ENCODE peak calls at places on chromosomes 7 and 10, in four cellular contexts. Z, R, M and Q are unnamed samples.

GRCh38 chr7:44163591-44163990 is 22.5 kb upstream of the MYL7 start:
- DNase-seq in Z (peak; percentile 42), R (no peak), M (peak; percentile 86), Q (no peak)

GRCh38 chr7:33243319-33243881 is 114.0 kb downstream of the BBS9 start:
- DNase-seq in Z (peak; percentile 55), R (no peak), M (peak; percentile 64), Q (peak; percentile 10)

GRCh38 chr7:3558410-3558809 is 257.4 kb downstream of the SDK1 start:
- DNase-seq in Z (no peak), R (no peak), M (no peak), Q (no peak)

GRCh38 chr10:133555521-133555920 is 9.9 kb downstream of the SYCE1 start:
- DNase-seq in Z (no peak), R (no peak), M (no peak), Q (no peak)

GRCh38 chr10:50152792-50153272 is 85.1 kb downstream of the WASHC2A start:
- DNase-seq in Z (peak; percentile 38), R (no peak), M (no peak), Q (peak; percentile 11)

GRCh38 chr10:118042827-118043242 is 3.9 kb downstream of the RAB11FIP2 start:
- DNase-seq in Z (no peak), R (no peak), M (peak; percentile 11), Q (no peak)

GRCh38 chr10:35394411-35394851 is 58.1 kb downstream of the CCNY start:
- DNase-seq in Z (no peak), R (no peak), M (no peak), Q (no peak)

GRCh38 chr10:1886039-1886438 is 148.7 kb upstream of the ADARB2 start:
- DNase-seq in Z (no peak), R (no peak), M (no peak), Q (no peak)

GRCh38 chr10:110274629-110275028 is 30.1 kb downstream of the SMNDC1 start:
- DNase-seq in Z (no peak), R (no peak), M (no peak), Q (no peak)

GRCh38 chr10:95211606-95212279 is 17.7 kb downstream of the ACSM6 start:
- DNase-seq in Z (no peak), R (no peak), M (no peak), Q (no peak)

GRCh38 chr7:11302121-11302520 is 328.4 kb downstream of the PHF14 start:
- DNase-seq in Z (no peak), R (no peak), M (no peak), Q (no peak)

GRCh38 chr7:135509589-135509838 is 388 bp downstream of the CNOT4 start:
- DNase-seq in Z (no peak), R (peak; percentile 14), M (no peak), Q (no peak)

GRCh38 chr10:124345521-124345920 is 73.2 kb downstream of the OAT start:
- DNase-seq in Z (no peak), R (no peak), M (no peak), Q (no peak)

GRCh38 chr10:123142701-123143161 is 5.2 kb upstream of the HMX2 start:
- DNase-seq in Z (peak; percentile 64), R (no peak), M (no peak), Q (peak; percentile 50)

GRCh38 chr7:13910805-13911551 is 78.5 kb downstream of the ETV1 start:
- DNase-seq in Z (no peak), R (no peak), M (no peak), Q (no peak)

GRCh38 chr7:148287538-148287937 is 303.0 kb upstream of the C7orf33 start:
- DNase-seq in Z (no peak), R (no peak), M (no peak), Q (no peak)

GRCh38 chr7:1144269-1144771 is 15.7 kb downstream of the ZFAND2A start:
- DNase-seq in Z (peak; percentile 46), R (no peak), M (peak; percentile 19), Q (peak; percentile 68)

GRCh38 chr10:86364551-86365345 is 1.8 kb downstream of the GRID1 start:
- DNase-seq in Z (peak; percentile 82), R (no peak), M (no peak), Q (no peak)

GRCh38 chr10:13000431-13000830 is 1.1 kb downstream of the CCDC3 start:
- DNase-seq in Z (no peak), R (no peak), M (no peak), Q (no peak)

GRCh38 chr7:116734736-116735135 is 62.7 kb downstream of the MET start:
- DNase-seq in Z (no peak), R (no peak), M (no peak), Q (no peak)

GRCh38 chr10:97135464-97135863 is 50.3 kb downstream of the SLIT1 start:
- DNase-seq in Z (no peak), R (no peak), M (no peak), Q (no peak)

GRCh38 chr10:77776487-77776886 is 138.9 kb upstream of the KCNMA1 start:
- DNase-seq in Z (no peak), R (no peak), M (no peak), Q (no peak)

GRCh38 chr7:139422126-139422525 is 61.3 kb downstream of the KLRG2 start:
- DNase-seq in Z (no peak), R (no peak), M (no peak), Q (no peak)

GRCh38 chr7:114567416-114567815 is 152.8 kb downstream of the FOXP2 start:
- DNase-seq in Z (no peak), R (no peak), M (no peak), Q (no peak)

GRCh38 chr10:71075066-71075758 is 137.2 kb upstream of the UNC5B start:
- DNase-seq in Z (no peak), R (peak; percentile 11), M (no peak), Q (no peak)

GRCh38 chr10:107487284-107487683 is 322.8 kb upstream of the SORCS1 start:
- DNase-seq in Z (no peak), R (no peak), M (no peak), Q (no peak)

GRCh38 chr10:131456411-131456810 is 144.9 kb upstream of the TCERG1L start:
- DNase-seq in Z (no peak), R (no peak), M (no peak), Q (no peak)

GRCh38 chr7:135178364-135178763 is 7.9 kb upstream of the CYREN start:
- DNase-seq in Z (no peak), R (no peak), M (no peak), Q (no peak)

GRCh38 chr7:158454631-158455030 is 133.0 kb downstream of the PTPRN2 start:
- DNase-seq in Z (no peak), R (no peak), M (no peak), Q (no peak)

GRCh38 chr7:28556036-28556435 is 143.7 kb downstream of the CREB5 start:
- DNase-seq in Z (no peak), R (no peak), M (no peak), Q (no peak)
- TF ChIP-seq CTCF in Z (no peak), R (no peak), M (no peak), Q (no peak)

GRCh38 chr10:104485632-104486031 is 132.0 kb downstream of the CFAP58 start:
- DNase-seq in Z (peak; percentile 25), R (no peak), M (no peak), Q (no peak)
- TF ChIP-seq CTCF in Z (peak; percentile 45), R (no peak), M (no peak), Q (no peak)

GRCh38 chr7:107165341-107165740 is 3.5 kb upstream of the HBP1 start:
- DNase-seq in Z (no peak), R (no peak), M (no peak), Q (no peak)

GRCh38 chr7:107161415-107161814 is 7.4 kb upstream of the HBP1 start:
- DNase-seq in Z (no peak), R (no peak), M (no peak), Q (no peak)

GRCh38 chr7:107166702-107167426 is 1.9 kb upstream of the HBP1 start:
- DNase-seq in Z (no peak), R (no peak), M (peak; percentile 32), Q (no peak)

GRCh38 chr7:107162466-107162865 is 6.3 kb upstream of the HBP1 start:
- DNase-seq in Z (no peak), R (no peak), M (no peak), Q (no peak)

GRCh38 chr7:107164092-107164491 is 4.7 kb upstream of the HBP1 start:
- DNase-seq in Z (no peak), R (no peak), M (no peak), Q (no peak)
- TF ChIP-seq CTCF in Z (no peak), R (no peak), M (no peak), Q (no peak)

DNA sequence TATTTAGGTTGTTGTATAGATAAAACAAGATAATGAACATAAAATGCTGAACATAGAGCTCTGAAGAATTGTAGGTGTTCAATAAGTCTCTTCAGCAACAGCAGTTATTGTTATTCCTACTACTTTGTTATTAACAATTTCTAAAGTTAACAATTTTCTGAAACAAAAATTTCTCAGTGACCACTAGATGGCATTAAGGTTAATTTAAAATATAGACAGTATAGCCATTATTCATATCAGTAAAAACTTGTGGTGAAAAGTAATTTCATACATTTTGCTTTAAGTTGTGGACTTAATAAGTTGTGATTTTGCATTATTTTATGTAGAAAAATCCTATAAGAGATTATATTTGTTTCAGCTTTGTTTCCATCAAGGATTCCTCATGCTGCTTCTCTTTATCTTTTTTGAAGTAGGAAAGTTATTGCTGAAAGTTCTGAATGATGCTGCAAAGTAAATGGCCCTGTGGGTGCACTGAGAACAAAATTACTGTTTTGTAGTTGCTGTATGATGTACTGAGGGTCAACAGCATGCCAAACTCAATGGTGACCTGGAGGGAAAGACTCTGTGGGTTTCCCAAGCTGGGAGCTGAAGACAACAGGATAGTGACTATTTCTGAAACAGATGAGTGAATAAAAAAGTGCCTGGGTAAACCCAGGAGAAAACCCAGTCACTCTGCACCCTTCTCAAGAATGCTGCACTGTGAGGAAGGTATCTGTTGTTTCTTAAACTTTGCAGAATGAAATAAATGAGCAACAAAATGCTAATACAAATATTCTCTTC is 253.6 kb downstream of the KIF20B start:
- DNase-seq in Z (no peak), R (no peak), M (peak; percentile 18), Q (peak; percentile 44)
- TF ChIP-seq CTCF in Z (peak; percentile 51), R (no peak), M (peak; percentile 32), Q (no peak)

GRCh38 chr7:74115326-74115725 is 31.7 kb downstream of the LIMK1 start:
- DNase-seq in Z (peak; percentile 62), R (no peak), M (no peak), Q (no peak)
- TF ChIP-seq CTCF in Z (peak; percentile 7), R (no peak), M (no peak), Q (no peak)

DNA sequence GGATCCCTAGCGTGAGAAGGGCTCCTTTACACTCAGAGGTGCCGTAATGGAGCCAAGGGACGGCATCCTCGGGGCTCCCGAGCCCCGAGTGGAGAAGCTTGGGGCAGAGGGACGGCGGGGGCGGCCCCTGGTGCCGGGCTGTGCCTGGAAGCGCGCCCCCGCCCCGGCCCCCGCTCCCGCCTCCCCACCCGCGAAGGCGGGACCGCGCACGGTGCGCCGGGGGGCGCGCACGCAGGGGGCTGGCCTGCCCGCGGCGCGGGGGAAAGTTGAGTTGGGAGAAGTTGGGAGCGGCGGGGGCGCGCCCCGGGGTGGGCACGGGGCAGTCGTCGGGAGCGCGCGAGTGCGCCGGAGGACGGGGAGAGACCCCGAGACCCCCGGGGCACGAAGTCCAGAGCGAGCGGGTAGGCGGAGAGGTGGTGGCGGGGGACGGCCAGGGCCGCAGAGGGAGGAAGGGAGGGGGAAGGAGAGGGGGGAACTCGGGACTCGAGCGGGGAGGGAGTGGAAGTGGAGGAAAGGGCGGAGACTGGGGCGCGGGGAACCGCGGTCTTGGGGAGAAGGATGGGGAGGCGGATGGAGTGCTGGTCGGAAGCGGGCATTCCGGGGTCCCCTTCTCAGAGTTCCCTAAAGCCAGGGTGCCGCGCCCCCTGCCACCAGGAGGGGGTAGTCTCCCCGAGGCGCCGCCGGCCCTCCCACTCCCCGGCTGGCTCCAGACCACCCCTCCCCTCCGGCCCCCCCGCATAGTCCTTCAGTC is at the start of gene SLC4A2:
- DNase-seq in Z (peak; percentile 76), R (peak; percentile 81), M (peak; percentile 69), Q (peak; percentile 92)
- TF ChIP-seq CTCF in Z (peak; percentile 65), R (no peak), M (peak; percentile 62), Q (peak; percentile 28)